ENCODE peak calls at places on chromosome 9, in eight cellular contexts. G is glutamatergic neuron; E is endodermal cell; O is Peyer's patch; W is EL; J is NCI-H1436 treated with DMSO at 0.1 percent for 48 hours; H is naive thymus-derived CD4-positive, alpha-beta T cell; Q is activated CD4-positive, CD25-positive, alpha-beta regulatory T cell treated with anti-CD3 and anti-CD28 coated beads, Interleukin-2, amount 50 U/mL, for 72 hours. U is an unnamed sample.

GRCh38 chr9:73131376-73131775 is 20.3 kb upstream of the ANXA1 start:
- DNase-seq in G (no peak), E (no peak), O (no peak), W (no peak), J (no peak), H (no peak), Q (no peak), U (no peak)

GRCh38 chr9:89463986-89464901 is 33.7 kb downstream of the SEMA4D start:
- DNase-seq in G (no peak), E (no peak), O (peak; percentile 92), W (no peak), J (no peak), H (peak; percentile 90), Q (peak; percentile 72), U (no peak)

GRCh38 chr9:5425006-5425628 is 12.6 kb downstream of the PLGRKT start:
- DNase-seq in G (no peak), E (no peak), O (no peak), W (peak; percentile 34), J (peak; percentile 2), H (peak; percentile 53), Q (no peak), U (peak; percentile 52)

GRCh38 chr9:93569775-93570174 is 6.6 kb upstream of the PHF2 start:
- DNase-seq in G (no peak), E (no peak), O (peak; percentile 27), W (no peak), J (no peak), H (no peak), Q (no peak), U (no peak)

GRCh38 chr9:35521708-35522107 is 31.8 kb downstream of the RUSC2 start:
- DNase-seq in G (no peak), E (no peak), O (no peak), W (peak; percentile 68), J (no peak), H (no peak), Q (no peak), U (peak; percentile 74)

GRCh38 chr9:88191451-88191850 is 53.2 kb upstream of the SPATA31C2 start:
- DNase-seq in G (no peak), E (no peak), O (no peak), W (no peak), J (no peak), H (no peak), Q (no peak), U (no peak)

GRCh38 chr9:99025616-99026270 is 79.2 kb upstream of the TGFBR1 start:
- DNase-seq in G (no peak), E (no peak), O (no peak), W (no peak), J (no peak), H (no peak), Q (no peak), U (no peak)

GRCh38 chr9:86009133-86009532 is 68.2 kb downstream of the NAA35 start:
- DNase-seq in G (no peak), E (no peak), O (no peak), W (no peak), J (no peak), H (no peak), Q (no peak), U (no peak)

GRCh38 chr9:132957805-132958204 is 13.4 kb upstream of the TSC1 start:
- DNase-seq in G (no peak), E (no peak), O (peak; percentile 14), W (no peak), J (no peak), H (no peak), Q (no peak), U (no peak)

GRCh38 chr9:19122490-19123042 is 4.7 kb downstream of the PLIN2 start:
- DNase-seq in G (no peak), E (no peak), O (peak; percentile 38), W (no peak), J (no peak), H (no peak), Q (no peak), U (no peak)

GRCh38 chr9:90948156-90948555 is 146.5 kb downstream of the SYK start:
- DNase-seq in G (no peak), E (no peak), O (no peak), W (no peak), J (no peak), H (no peak), Q (no peak), U (no peak)

GRCh38 chr9:124145903-124146575 is 111.7 kb upstream of the NEK6 start:
- DNase-seq in G (no peak), E (no peak), O (peak; percentile 51), W (no peak), J (no peak), H (no peak), Q (no peak), U (peak; percentile 21)

GRCh38 chr9:35832814-35833213 is 3.8 kb downstream of the TMEM8B start:
- DNase-seq in G (no peak), E (no peak), O (no peak), W (no peak), J (no peak), H (no peak), Q (no peak), U (no peak)

GRCh38 chr9:19151425-19152159 is 24.3 kb upstream of the PLIN2 start:
- DNase-seq in G (no peak), E (no peak), O (peak; percentile 68), W (no peak), J (no peak), H (no peak), Q (no peak), U (no peak)

GRCh38 chr9:117413346-117414219 is 1.3 kb downstream of the ASTN2 start:
- DNase-seq in G (peak; percentile 84), E (peak; percentile 87), O (no peak), W (no peak), J (no peak), H (no peak), Q (no peak), U (no peak)

GRCh38 chr9:4769321-4770080 is 23.2 kb upstream of the RCL1 start:
- DNase-seq in G (no peak), E (peak; percentile 16), O (no peak), W (peak; percentile 59), J (no peak), H (no peak), Q (no peak), U (peak; percentile 57)

GRCh38 chr9:100352201-100352726 is 478 bp downstream of the TEX10 start:
- DNase-seq in G (no peak), E (peak; percentile 77), O (peak; percentile 57), W (peak; percentile 44), J (no peak), H (peak; percentile 23), Q (peak; percentile 52), U (peak; percentile 5)

GRCh38 chr9:134593756-134594375 is 47.7 kb upstream of the COL5A1 start:
- DNase-seq in G (no peak), E (no peak), O (peak; percentile 34), W (no peak), J (no peak), H (no peak), Q (no peak), U (no peak)

U was measured in amniotic epithelial cell.